ENCODE peak calls at places on chromosomes 3 and 15, in ten cellular contexts. Z is astrocyte; A is A549; I is brain microvascular endothelial cell; E is CD4-positive, CD25-positive, alpha-beta regulatory T cell; P is trophoblast cell; G is AG09309; N is astrocyte of the spinal cord; S is kidney epithelial cell; T is CD8-positive, alpha-beta T cell. C is an unnamed sample.

GRCh38 chr3:196985298-196985697 is 16.7 kb upstream of the PIGZ start:
- DNase-seq in T (no peak), G (no peak), P (no peak), S (no peak), I (no peak), N (no peak), Z (no peak), A (no peak), E (no peak), C (no peak)

GRCh38 chr3:32852146-32852545 is 34.3 kb downstream of the TRIM71 start:
- DNase-seq in P (no peak), E (no peak), G (no peak), T (no peak), Z (no peak), N (no peak), I (no peak), S (no peak), A (no peak), C (no peak)

GRCh38 chr3:176776622-176777021 is 420.7 kb downstream of the TBL1XR1 start:
- DNase-seq in S (no peak), P (no peak), A (no peak), E (no peak), T (no peak), N (no peak), G (no peak), Z (no peak), I (no peak), C (no peak)

GRCh38 chr15:98903377-98904018 is 104.1 kb downstream of the PGPEP1L start:
- DNase-seq in I (peak), N (peak), T (no peak), S (no peak), A (peak), G (no peak), Z (peak), E (no peak), P (peak), C (peak)

GRCh38 chr3:54159917-54160316 is 37.6 kb downstream of the CACNA2D3 start:
- DNase-seq in N (no peak), P (no peak), Z (no peak), S (no peak), G (no peak), E (no peak), I (no peak), A (no peak), T (no peak), C (no peak)

GRCh38 chr3:109023656-109024254 is 70.1 kb upstream of the GUCA1C start:
- DNase-seq in N (peak), I (peak), E (peak), Z (peak), G (peak), A (peak), P (peak), S (peak), T (peak), C (peak)

GRCh38 chr15:86854186-86854585 is 774.5 kb downstream of the AGBL1 start:
- DNase-seq in E (no peak), Z (no peak), S (no peak), T (no peak), A (no peak), N (no peak), P (no peak), I (no peak), G (no peak), C (no peak)

GRCh38 chr15:81235781-81236507 is 39.3 kb downstream of the IL16 start:
- DNase-seq in S (peak), G (peak), I (peak), T (no peak), Z (peak), N (peak), A (peak), E (no peak), P (peak), C (peak)

GRCh38 chr3:61847784-61848462 is 286.6 kb downstream of the PTPRG start:
- DNase-seq in N (peak), A (no peak), S (no peak), E (no peak), P (no peak), T (no peak), Z (no peak), G (no peak), I (no peak), C (no peak)

GRCh38 chr3:167649731-167650130 is 4.0 kb downstream of the WDR49 start:
- DNase-seq in P (no peak), I (no peak), A (no peak), Z (no peak), S (no peak), G (no peak), E (no peak), N (no peak), T (no peak), C (no peak)

GRCh38 chr3:197591816-197592215 is 36.0 kb upstream of the BDH1 start:
- DNase-seq in T (no peak), P (no peak), S (no peak), I (no peak), G (no peak), E (no peak), A (no peak), Z (no peak), N (no peak), C (no peak)

GRCh38 chr15:95169701-95170459 is 938.5 kb downstream of the MCTP2 start:
- DNase-seq in T (no peak), S (no peak), I (no peak), E (no peak), G (no peak), Z (no peak), N (no peak), A (no peak), P (no peak), C (peak)

GRCh38 chr15:95174281-95174680 is 942.9 kb downstream of the MCTP2 start:
- DNase-seq in E (no peak), N (no peak), G (no peak), Z (peak), P (no peak), I (no peak), T (no peak), S (no peak), A (no peak), C (no peak)

GRCh38 chr15:95174880-95175279 is 943.5 kb downstream of the MCTP2 start:
- DNase-seq in S (peak), I (no peak), G (no peak), T (no peak), E (no peak), Z (peak), N (no peak), P (no peak), A (no peak), C (peak)

GRCh38 chr15:95171551-95171950 is 940.2 kb downstream of the MCTP2 start:
- DNase-seq in G (no peak), N (no peak), P (peak), T (no peak), I (no peak), S (no peak), Z (no peak), E (no peak), A (no peak), C (no peak)

DNA sequence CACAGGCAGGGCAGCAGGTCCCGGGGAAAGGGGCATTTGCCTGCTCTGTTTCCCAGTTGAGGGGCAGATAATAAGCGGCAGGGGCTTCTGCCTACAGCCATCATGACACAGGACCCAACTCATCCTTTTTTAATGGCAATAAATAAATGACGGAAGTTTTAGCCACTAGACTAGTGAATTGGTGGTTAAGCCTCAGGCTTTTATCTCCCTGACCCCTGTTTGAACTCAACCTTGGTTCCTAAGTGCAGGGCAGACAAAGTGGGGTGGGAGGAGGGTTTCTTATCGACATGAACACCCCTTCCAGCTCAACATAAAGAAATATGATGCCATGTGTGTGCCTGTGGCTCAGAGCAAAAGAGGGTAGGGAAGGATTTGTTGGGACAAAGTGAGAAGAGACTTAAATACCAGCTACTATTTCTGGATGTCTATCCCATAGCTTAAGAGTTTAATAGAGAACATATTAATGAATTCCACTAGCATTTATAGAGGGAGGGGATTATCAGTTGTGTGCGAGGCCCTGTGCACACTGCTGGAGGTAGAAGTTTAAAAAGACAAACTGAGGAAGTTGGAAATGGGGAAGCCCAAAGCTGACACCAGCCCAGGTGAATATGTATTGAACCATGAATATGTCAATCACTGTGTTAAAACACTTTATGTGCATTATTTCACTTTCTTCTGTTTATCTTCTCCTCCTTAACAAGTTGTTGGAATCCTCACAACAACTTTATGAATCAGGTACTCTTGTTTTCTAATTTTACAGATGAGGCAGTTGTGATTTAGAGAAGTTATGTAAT is 939.4 kb downstream of the MCTP2 start:
- DNase-seq in E (no peak), P (no peak), T (no peak), I (no peak), G (no peak), S (no peak), N (no peak), A (no peak), Z (no peak), C (no peak)
- H3K4me3 ChIP-seq in E (no peak), P (no peak), T (no peak), I (no peak), G (no peak), S (no peak), N (no peak), A (no peak), Z (no peak), C (no peak)

GRCh38 chr3:127763337-127763736 is 59.0 kb downstream of the MGLL start:
- DNase-seq in G (no peak), I (no peak), P (no peak), A (no peak), S (no peak), N (no peak), Z (no peak), E (no peak), T (no peak), C (no peak)

GRCh38 chr3:127761101-127761802 is 61.1 kb downstream of the MGLL start:
- DNase-seq in G (no peak), S (no peak), P (no peak), Z (no peak), T (no peak), I (no peak), E (no peak), N (no peak), A (no peak), C (no peak)

GRCh38 chr3:127763816-127764215 is 58.5 kb downstream of the MGLL start:
- DNase-seq in S (no peak), G (no peak), N (no peak), T (no peak), I (no peak), Z (no peak), A (no peak), P (no peak), E (no peak), C (no peak)

GRCh38 chr3:127762787-127763105 is 59.6 kb downstream of the MGLL start:
- DNase-seq in S (no peak), N (no peak), E (no peak), G (no peak), Z (no peak), T (no peak), I (no peak), P (no peak), A (no peak), C (no peak)

DNA sequence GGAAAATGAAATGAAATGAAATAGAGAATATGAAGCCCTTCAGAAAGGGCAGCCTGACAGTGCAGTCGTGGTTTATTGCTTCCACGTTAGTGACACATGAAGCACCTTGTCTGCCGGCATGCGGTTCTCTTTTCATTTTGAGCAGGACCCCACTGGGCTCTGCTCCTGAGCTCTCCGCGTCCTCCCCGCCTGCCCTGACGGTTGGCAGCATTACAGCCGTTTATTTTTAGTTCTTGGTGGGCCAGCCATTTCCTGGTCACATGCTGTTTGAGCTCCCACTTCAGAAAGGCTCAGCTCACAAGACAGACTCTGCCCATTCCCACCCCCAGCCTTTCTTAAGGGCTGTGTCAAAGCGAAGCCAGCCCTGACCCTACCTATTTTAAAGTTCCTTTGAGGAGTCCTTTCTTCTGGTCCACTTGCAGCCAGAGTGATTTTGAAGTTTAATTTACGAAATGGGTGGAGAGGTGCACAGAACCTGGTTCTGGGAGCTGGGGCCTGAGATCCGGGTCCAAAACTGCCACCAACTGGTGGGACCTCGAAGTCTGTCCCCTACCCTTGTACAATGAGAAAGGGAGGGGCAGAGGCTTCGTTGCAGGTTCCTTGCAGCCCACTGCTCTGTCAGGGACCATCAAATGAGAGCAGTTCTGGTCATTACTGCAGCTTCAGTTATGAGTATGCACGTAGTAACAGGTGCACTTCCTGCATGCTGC is 60.1 kb downstream of the MGLL start:
- DNase-seq in Z (no peak), S (no peak), T (no peak), A (no peak), I (no peak), N (no peak), G (no peak), E (no peak), P (no peak), C (no peak)
- H3K4me3 ChIP-seq in Z (no peak), S (no peak), T (no peak), A (no peak), I (no peak), N (no peak), G (no peak), E (no peak), P (no peak), C (no peak)

DNA sequence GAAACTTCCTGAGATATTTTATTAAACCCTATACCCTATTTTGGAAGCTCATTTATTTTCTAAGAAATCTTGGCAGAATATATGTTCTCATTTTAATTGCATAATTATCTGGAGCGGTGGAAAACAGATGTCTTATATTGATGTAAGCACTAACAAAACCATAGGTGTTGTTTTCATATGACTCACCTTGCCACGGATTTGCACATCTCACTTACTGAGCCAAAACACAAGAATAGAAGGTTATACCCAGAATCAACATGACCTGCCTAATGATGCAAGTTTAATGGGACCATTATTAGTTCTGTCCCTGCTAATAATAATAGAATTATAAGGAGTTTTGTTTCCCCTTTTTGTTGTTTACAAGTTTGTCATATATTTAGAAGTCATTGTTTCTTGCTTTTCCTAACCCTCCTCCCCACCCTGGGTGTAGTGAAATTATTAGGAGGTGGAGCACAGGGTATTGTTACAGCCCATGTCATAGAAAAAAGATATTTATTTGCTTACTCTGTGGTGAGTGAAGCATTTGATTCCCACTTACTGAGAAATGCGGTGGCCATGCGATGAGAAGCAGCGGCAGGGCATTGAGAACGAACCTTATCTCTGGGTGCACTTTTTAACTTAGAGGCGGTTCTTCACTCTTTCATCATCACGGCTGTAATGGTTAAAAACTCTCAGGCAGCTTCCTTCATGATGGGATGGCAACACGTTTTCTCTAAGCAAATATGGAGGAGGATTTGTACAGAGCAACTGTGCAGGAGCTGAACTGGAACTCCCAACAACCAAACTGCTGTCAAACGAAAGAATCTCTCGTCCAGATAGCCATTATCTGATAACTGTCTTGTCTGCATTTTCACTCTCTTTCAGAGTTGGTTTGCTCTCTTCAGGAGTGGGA is 521 bp downstream of the IL5RA start:
- DNase-seq in N (no peak), I (no peak), A (no peak), P (no peak), E (no peak), Z (no peak), S (no peak), T (no peak), G (no peak), C (no peak)
- H3K4me3 ChIP-seq in N (no peak), I (no peak), A (no peak), P (no peak), E (no peak), Z (no peak), S (no peak), T (no peak), G (no peak), C (no peak)

GRCh38 chr3:64264491-64265109 is 39.3 kb upstream of the PRICKLE2 start:
- DNase-seq in T (no peak), S (no peak), A (peak), N (peak), I (peak), Z (no peak), P (peak), E (no peak), G (no peak), C (peak)

GRCh38 chr3:64267774-64268604 is 42.7 kb upstream of the PRICKLE2 start:
- DNase-seq in G (peak), E (no peak), Z (peak), T (no peak), P (no peak), S (no peak), A (no peak), N (peak), I (peak), C (no peak)

GRCh38 chr3:64266065-64266874 is 41.0 kb upstream of the PRICKLE2 start:
- DNase-seq in I (peak), T (no peak), S (peak), P (no peak), A (peak), G (peak), N (peak), Z (peak), E (no peak), C (peak)

GRCh38 chr3:64268926-64269325 is 43.7 kb upstream of the PRICKLE2 start:
- DNase-seq in N (no peak), G (no peak), I (no peak), S (no peak), E (no peak), T (no peak), P (no peak), A (no peak), Z (no peak), C (no peak)

DNA sequence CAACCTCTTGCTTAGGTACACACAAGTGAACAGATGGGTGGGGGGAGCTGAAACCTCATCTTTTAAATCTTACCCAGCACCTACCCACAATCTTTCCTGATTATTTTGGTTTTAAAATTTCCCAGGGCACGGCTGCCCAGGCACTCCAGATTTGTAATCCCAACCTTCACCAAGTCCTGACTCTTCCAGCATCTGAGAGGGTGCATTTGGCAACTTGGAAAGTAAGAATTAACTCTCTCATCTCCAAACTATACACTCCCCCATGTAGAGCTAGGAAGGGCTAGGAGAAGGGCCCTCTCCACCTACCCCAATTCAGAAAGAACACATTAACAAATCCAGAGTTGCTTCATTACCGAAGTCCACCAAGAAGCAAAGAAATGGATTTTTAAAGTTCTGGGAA is 41.7 kb upstream of the PRICKLE2 start:
- DNase-seq in P (no peak), I (no peak), Z (no peak), E (no peak), T (no peak), A (no peak), G (no peak), N (no peak), S (no peak), C (no peak)
- H3K4me3 ChIP-seq in P (peak), I (peak), Z (peak), E (no peak), T (no peak), A (no peak), G (peak), N (peak), S (peak), C (peak)

DNA sequence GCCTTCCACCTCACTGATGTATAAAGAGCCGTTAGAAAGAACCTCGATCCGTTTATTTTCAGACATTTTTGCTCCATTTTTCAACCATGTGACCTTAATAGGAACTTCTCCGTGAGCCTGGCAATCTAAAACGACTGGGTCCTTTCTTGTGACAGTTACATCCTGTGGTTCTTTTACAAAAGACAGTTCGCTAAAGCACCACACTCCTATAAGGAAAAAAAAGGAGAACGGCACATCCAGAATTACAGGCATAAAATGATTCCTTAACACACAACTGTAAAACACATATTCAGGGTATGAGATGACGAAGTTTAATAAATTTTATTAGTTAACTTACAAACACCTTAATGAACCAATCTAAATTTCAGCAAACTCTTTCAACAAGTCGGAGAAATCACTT is 2.5 kb downstream of the PRTG start:
- DNase-seq in Z (no peak), T (no peak), S (no peak), A (no peak), N (no peak), P (no peak), I (no peak), G (no peak), E (no peak), C (no peak)
- H3K4me3 ChIP-seq in Z (no peak), T (no peak), S (no peak), A (no peak), N (no peak), P (peak), I (no peak), G (no peak), E (no peak), C (no peak)

GRCh38 chr3:75334299-75334698 is 329.8 kb upstream of the FRG2C start:
- DNase-seq in I (no peak), S (no peak), E (no peak), Z (no peak), P (no peak), G (no peak), A (no peak), T (no peak), N (no peak), C (no peak)

GRCh38 chr3:75332784-75333183 is 331.3 kb upstream of the FRG2C start:
- DNase-seq in P (no peak), A (no peak), S (no peak), G (peak), E (no peak), T (no peak), N (peak), I (no peak), Z (peak), C (no peak)

GRCh38 chr3:75341324-75342067 is 322.6 kb upstream of the FRG2C start:
- DNase-seq in G (no peak), Z (no peak), A (no peak), I (no peak), N (no peak), T (no peak), E (no peak), P (no peak), S (no peak), C (no peak)

GRCh38 chr3:75338342-75338741 is 325.8 kb upstream of the FRG2C start:
- DNase-seq in T (no peak), A (no peak), G (no peak), P (no peak), S (no peak), I (no peak), E (no peak), N (no peak), Z (no peak), C (no peak)

GRCh38 chr3:75337226-75337900 is 326.8 kb upstream of the FRG2C start:
- DNase-seq in N (no peak), A (no peak), P (no peak), Z (no peak), I (no peak), G (no peak), E (no peak), T (no peak), S (no peak), C (no peak)
- H3K4me3 ChIP-seq in N (no peak), A (no peak), P (no peak), Z (no peak), I (no peak), G (no peak), E (no peak), T (no peak), S (no peak), C (no peak)